ENCODE peak calls at places on chromosomes 5 and 9, in five cellular contexts. One of them, this sample, is unnamed.

GRCh38 chr9:13292782-13293181 is 13.3 kb upstream of the MPDZ start:
- DNase-seq in aorta: no peak
- DNase-seq in CD4-positive, alpha-beta memory T cell: no peak
- DNase-seq in fibroblast of lung: no peak
- DNase-seq in body of pancreas: no peak
- DNase-seq in this sample: no peak

GRCh38 chr5:81192351-81192750 is 40.8 kb upstream of the CKMT2 start:
- DNase-seq in CD4-positive, alpha-beta memory T cell: no peak
- DNase-seq in fibroblast of lung: no peak
- DNase-seq in body of pancreas: no peak
- DNase-seq in aorta: no peak
- DNase-seq in this sample: no peak

GRCh38 chr9:124216474-124217176 is 41.1 kb upstream of the NEK6 start:
- DNase-seq in CD4-positive, alpha-beta memory T cell: peak; percentile 28
- DNase-seq in aorta: peak; percentile 63
- DNase-seq in fibroblast of lung: no peak
- DNase-seq in body of pancreas: no peak
- DNase-seq in this sample: no peak

GRCh38 chr5:9233712-9234111 is 312.2 kb downstream of the SEMA5A start:
- DNase-seq in aorta: no peak
- DNase-seq in CD4-positive, alpha-beta memory T cell: no peak
- DNase-seq in body of pancreas: no peak
- DNase-seq in fibroblast of lung: no peak
- DNase-seq in this sample: no peak

GRCh38 chr9:4114569-4115505 is 185.0 kb downstream of the GLIS3 start:
- DNase-seq in body of pancreas: no peak
- DNase-seq in aorta: peak; percentile 64
- DNase-seq in fibroblast of lung: peak; percentile 68
- DNase-seq in CD4-positive, alpha-beta memory T cell: no peak
- DNase-seq in this sample: no peak

GRCh38 chr5:143198332-143198731 is 205.2 kb downstream of the NR3C1 start:
- DNase-seq in CD4-positive, alpha-beta memory T cell: no peak
- DNase-seq in aorta: no peak
- DNase-seq in fibroblast of lung: no peak
- DNase-seq in body of pancreas: no peak
- DNase-seq in this sample: no peak

GRCh38 chr9:73583590-73583989 is 431.9 kb downstream of the ANXA1 start:
- DNase-seq in body of pancreas: no peak
- DNase-seq in fibroblast of lung: no peak
- DNase-seq in CD4-positive, alpha-beta memory T cell: no peak
- DNase-seq in aorta: no peak
- DNase-seq in this sample: no peak

GRCh38 chr5:17190242-17190778 is 27.1 kb upstream of the BASP1 start:
- DNase-seq in CD4-positive, alpha-beta memory T cell: no peak
- DNase-seq in fibroblast of lung: peak; percentile 91
- DNase-seq in aorta: no peak
- DNase-seq in body of pancreas: no peak
- DNase-seq in this sample: no peak

GRCh38 chr5:150901446-150901845 is 3.3 kb downstream of the ZNF300 start:
- DNase-seq in fibroblast of lung: no peak
- DNase-seq in CD4-positive, alpha-beta memory T cell: no peak
- DNase-seq in body of pancreas: no peak
- DNase-seq in aorta: no peak
- DNase-seq in this sample: no peak
- H3K9me3 ChIP-seq in fibroblast of lung: peaks cover 3% of the 10 kb centered on the region
- H3K9me3 ChIP-seq in CD4-positive, alpha-beta memory T cell: peaks cover 5% of the 10 kb centered on the region
- H3K9me3 ChIP-seq in body of pancreas: peaks cover 2% of the 10 kb centered on the region
- H3K9me3 ChIP-seq in aorta: peaks cover 6% of the 10 kb centered on the region
- H3K9me3 ChIP-seq in this sample: peaks cover 13% of the 10 kb centered on the region

GRCh38 chr9:7545766-7546165 is 253.8 kb downstream of the DMAC1 start:
- DNase-seq in body of pancreas: no peak
- DNase-seq in fibroblast of lung: no peak
- DNase-seq in CD4-positive, alpha-beta memory T cell: no peak
- DNase-seq in aorta: no peak
- DNase-seq in this sample: no peak
- H3K9me3 ChIP-seq in body of pancreas: no peaks in the 10 kb centered on the region
- H3K9me3 ChIP-seq in fibroblast of lung: no peaks in the 10 kb centered on the region
- H3K9me3 ChIP-seq in CD4-positive, alpha-beta memory T cell: no peaks in the 10 kb centered on the region
- H3K9me3 ChIP-seq in aorta: no peaks in the 10 kb centered on the region
- H3K9me3 ChIP-seq in this sample: no peaks in the 10 kb centered on the region

GRCh38 chr9:137971477-137972138 is 94.0 kb downstream of the CACNA1B start:
- DNase-seq in body of pancreas: no peak
- DNase-seq in CD4-positive, alpha-beta memory T cell: no peak
- DNase-seq in fibroblast of lung: no peak
- DNase-seq in aorta: no peak
- DNase-seq in this sample: no peak
- H3K9me3 ChIP-seq in body of pancreas: no peaks in the 10 kb centered on the region
- H3K9me3 ChIP-seq in CD4-positive, alpha-beta memory T cell: no peaks in the 10 kb centered on the region
- H3K9me3 ChIP-seq in fibroblast of lung: no peaks in the 10 kb centered on the region
- H3K9me3 ChIP-seq in aorta: no peaks in the 10 kb centered on the region
- H3K9me3 ChIP-seq in this sample: no peaks in the 10 kb centered on the region

GRCh38 chr9:78292026-78292425 is 4.9 kb upstream of the PSAT1 start:
- DNase-seq in body of pancreas: no peak
- DNase-seq in fibroblast of lung: no peak
- DNase-seq in aorta: no peak
- DNase-seq in CD4-positive, alpha-beta memory T cell: no peak
- DNase-seq in this sample: no peak
- H3K9me3 ChIP-seq in body of pancreas: no peaks in the 10 kb centered on the region
- H3K9me3 ChIP-seq in fibroblast of lung: no peaks in the 10 kb centered on the region
- H3K9me3 ChIP-seq in aorta: no peaks in the 10 kb centered on the region
- H3K9me3 ChIP-seq in CD4-positive, alpha-beta memory T cell: no peaks in the 10 kb centered on the region
- H3K9me3 ChIP-seq in this sample: no peaks in the 10 kb centered on the region

DNA sequence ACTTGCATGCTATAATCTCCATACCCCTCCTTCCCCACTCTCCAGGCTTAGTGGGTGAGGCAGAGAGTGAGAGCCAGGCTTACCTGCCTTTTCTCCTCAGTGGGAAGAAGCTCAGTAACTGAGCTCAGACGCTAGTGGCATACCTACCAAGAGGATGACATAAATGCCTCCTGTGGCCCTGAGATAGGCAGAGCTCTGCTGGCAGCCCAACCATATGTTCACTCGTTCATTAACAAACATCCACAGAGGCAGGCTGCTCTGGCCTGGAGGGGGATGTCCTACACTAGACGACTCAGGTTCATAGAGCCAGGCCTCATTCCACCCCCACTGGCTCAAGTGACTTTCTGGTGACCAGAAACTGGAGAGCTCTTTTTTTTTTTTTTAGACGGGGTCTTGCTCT is 81.3 kb downstream of the THBS4 start:
- DNase-seq in CD4-positive, alpha-beta memory T cell: no peak
- DNase-seq in body of pancreas: no peak
- DNase-seq in fibroblast of lung: no peak
- DNase-seq in aorta: no peak
- DNase-seq in this sample: no peak
- H3K9me3 ChIP-seq in CD4-positive, alpha-beta memory T cell: peaks cover 3% of the 10 kb centered on the region
- H3K9me3 ChIP-seq in body of pancreas: no peaks in the 10 kb centered on the region
- H3K9me3 ChIP-seq in fibroblast of lung: no peaks in the 10 kb centered on the region
- H3K9me3 ChIP-seq in aorta: no peaks in the 10 kb centered on the region
- H3K9me3 ChIP-seq in this sample: no peaks in the 10 kb centered on the region

GRCh38 chr5:3654515-3654914 is 58.9 kb downstream of the IRX1 start:
- DNase-seq in aorta: no peak
- DNase-seq in body of pancreas: no peak
- DNase-seq in CD4-positive, alpha-beta memory T cell: no peak
- DNase-seq in fibroblast of lung: no peak
- DNase-seq in this sample: no peak
- H3K9me3 ChIP-seq in aorta: no peaks in the 10 kb centered on the region
- H3K9me3 ChIP-seq in body of pancreas: no peaks in the 10 kb centered on the region
- H3K9me3 ChIP-seq in CD4-positive, alpha-beta memory T cell: no peaks in the 10 kb centered on the region
- H3K9me3 ChIP-seq in fibroblast of lung: no peaks in the 10 kb centered on the region
- H3K9me3 ChIP-seq in this sample: no peaks in the 10 kb centered on the region

DNA sequence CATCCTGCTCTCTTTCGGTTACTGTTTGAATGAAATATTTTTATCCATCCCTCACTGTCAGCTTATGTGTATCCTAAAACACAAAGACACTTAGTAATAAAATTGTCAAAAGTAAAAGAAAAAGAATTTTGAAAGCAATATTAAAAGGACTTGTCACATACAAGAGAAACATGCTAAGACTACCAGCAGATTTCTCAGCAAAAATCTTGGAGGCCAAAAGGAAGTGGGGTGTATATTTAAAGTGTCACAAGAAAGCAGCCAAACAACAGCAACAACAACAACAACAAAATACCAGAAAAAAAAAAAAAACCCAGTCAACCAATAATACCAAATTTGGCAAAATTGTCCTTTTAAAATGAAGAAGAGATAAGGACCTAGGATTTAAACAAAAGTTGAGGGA is 678.7 kb upstream of the TYRP1 start:
- DNase-seq in aorta: no peak
- DNase-seq in body of pancreas: no peak
- DNase-seq in fibroblast of lung: no peak
- DNase-seq in CD4-positive, alpha-beta memory T cell: no peak
- DNase-seq in this sample: no peak
- H3K9me3 ChIP-seq in aorta: peaks cover 2% of the 10 kb centered on the region
- H3K9me3 ChIP-seq in body of pancreas: no peaks in the 10 kb centered on the region
- H3K9me3 ChIP-seq in fibroblast of lung: no peaks in the 10 kb centered on the region
- H3K9me3 ChIP-seq in CD4-positive, alpha-beta memory T cell: no peaks in the 10 kb centered on the region
- H3K9me3 ChIP-seq in this sample: no peaks in the 10 kb centered on the region

DNA sequence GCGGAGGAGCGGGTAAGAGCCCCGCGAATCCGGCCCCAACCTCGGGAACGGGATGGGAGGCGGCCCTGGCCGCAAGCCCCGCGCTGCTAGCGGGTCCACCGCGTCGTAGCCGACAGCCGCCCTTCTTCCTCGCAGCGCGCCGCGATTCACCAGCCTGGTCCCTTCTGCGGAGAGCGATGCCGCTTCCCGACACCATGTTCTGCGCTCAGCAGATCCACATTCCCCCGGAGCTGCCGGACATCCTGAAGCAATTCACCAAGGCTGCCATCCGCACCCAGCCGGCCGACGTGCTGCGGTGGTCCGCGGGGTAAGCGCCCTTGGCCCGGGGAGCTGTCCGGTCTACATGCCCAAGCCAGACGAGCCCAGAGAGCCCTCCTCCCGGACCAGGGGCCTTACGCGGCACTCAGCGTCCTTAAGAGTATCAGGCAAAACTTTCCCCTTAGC is 335 bp downstream of the ROPN1L start:
- DNase-seq in CD4-positive, alpha-beta memory T cell: no peak
- DNase-seq in body of pancreas: peak; percentile 32
- DNase-seq in fibroblast of lung: no peak
- DNase-seq in aorta: no peak
- DNase-seq in this sample: no peak
- H3K9me3 ChIP-seq in CD4-positive, alpha-beta memory T cell: no peaks in the 10 kb centered on the region
- H3K9me3 ChIP-seq in body of pancreas: no peaks in the 10 kb centered on the region
- H3K9me3 ChIP-seq in fibroblast of lung: no peaks in the 10 kb centered on the region
- H3K9me3 ChIP-seq in aorta: no peaks in the 10 kb centered on the region
- H3K9me3 ChIP-seq in this sample: no peaks in the 10 kb centered on the region

GRCh38 chr9:138112791-138113600 is 235.4 kb downstream of the CACNA1B start:
- DNase-seq in aorta: no peak
- DNase-seq in body of pancreas: no peak
- DNase-seq in fibroblast of lung: no peak
- DNase-seq in CD4-positive, alpha-beta memory T cell: no peak
- DNase-seq in this sample: no peak
- H3K9me3 ChIP-seq in aorta: no peaks in the 10 kb centered on the region
- H3K9me3 ChIP-seq in body of pancreas: no peaks in the 10 kb centered on the region
- H3K9me3 ChIP-seq in fibroblast of lung: no peaks in the 10 kb centered on the region
- H3K9me3 ChIP-seq in CD4-positive, alpha-beta memory T cell: no peaks in the 10 kb centered on the region
- H3K9me3 ChIP-seq in this sample: no peaks in the 10 kb centered on the region